ENCODE peak calls at places on chromosomes 13 and 19, in five cellular contexts. One of them, this sample, is unnamed.
A peak's percentile ranks its signal among the peaks of the same experiment; 100 is the strongest.

GRCh38 chr19:18014197-18014596 is 6.2 kb downstream of the ARRDC2 start:
- DNase-seq in fibroblast of the aortic adventitia: no peak
- DNase-seq in PC-9: no peak
- DNase-seq in Panc1: no peak
- DNase-seq in mammary epithelial cell: no peak
- DNase-seq in this sample: no peak

GRCh38 chr13:41590122-41590521 is 132.8 kb downstream of the RGCC start:
- DNase-seq in mammary epithelial cell: no peak
- DNase-seq in PC-9: no peak
- DNase-seq in Panc1: no peak
- DNase-seq in fibroblast of the aortic adventitia: no peak
- DNase-seq in this sample: peak; percentile 62

GRCh38 chr19:8697671-8698432 is 743 bp downstream of the ACTL9 start:
- DNase-seq in fibroblast of the aortic adventitia: no peak
- DNase-seq in Panc1: no peak
- DNase-seq in PC-9: no peak
- DNase-seq in mammary epithelial cell: no peak
- DNase-seq in this sample: no peak

GRCh38 chr19:34386645-34387445 is 17.4 kb upstream of the PDCD2L start:
- DNase-seq in fibroblast of the aortic adventitia: no peak
- DNase-seq in PC-9: no peak
- DNase-seq in Panc1: no peak
- DNase-seq in mammary epithelial cell: no peak
- DNase-seq in this sample: no peak

GRCh38 chr19:29967623-29968022 is 25.6 kb downstream of the URI1 start:
- DNase-seq in fibroblast of the aortic adventitia: peak; percentile 53
- DNase-seq in PC-9: no peak
- DNase-seq in mammary epithelial cell: no peak
- DNase-seq in Panc1: no peak
- DNase-seq in this sample: peak; percentile 78

GRCh38 chr19:19305066-19305465 is 15.2 kb downstream of the SUGP1 start:
- DNase-seq in fibroblast of the aortic adventitia: no peak
- DNase-seq in PC-9: no peak
- DNase-seq in Panc1: no peak
- DNase-seq in mammary epithelial cell: no peak
- DNase-seq in this sample: no peak

GRCh38 chr13:37386276-37386675 is 212.3 kb downstream of the POSTN start:
- DNase-seq in mammary epithelial cell: no peak
- DNase-seq in PC-9: no peak
- DNase-seq in Panc1: no peak
- DNase-seq in fibroblast of the aortic adventitia: peak; percentile 59
- DNase-seq in this sample: no peak

GRCh38 chr19:4144666-4145261 is 8.7 kb upstream of the CREB3L3 start:
- DNase-seq in mammary epithelial cell: no peak
- DNase-seq in PC-9: peak; percentile 67
- DNase-seq in Panc1: no peak
- DNase-seq in fibroblast of the aortic adventitia: peak; percentile 88
- DNase-seq in this sample: peak; percentile 50

GRCh38 chr13:40597735-40598365 is 68.6 kb downstream of the FOXO1 start:
- DNase-seq in PC-9: peak; percentile 51
- DNase-seq in mammary epithelial cell: peak; percentile 44
- DNase-seq in Panc1: no peak
- DNase-seq in fibroblast of the aortic adventitia: no peak
- DNase-seq in this sample: no peak

GRCh38 chr19:47760632-47760999 is 15.3 kb downstream of the NOP53 start:
- DNase-seq in mammary epithelial cell: no peak
- DNase-seq in PC-9: no peak
- DNase-seq in Panc1: no peak
- DNase-seq in fibroblast of the aortic adventitia: no peak
- DNase-seq in this sample: no peak

GRCh38 chr13:98019186-98019585 is 65.7 kb downstream of the IPO5 start:
- DNase-seq in fibroblast of the aortic adventitia: no peak
- DNase-seq in mammary epithelial cell: no peak
- DNase-seq in PC-9: no peak
- DNase-seq in Panc1: no peak
- DNase-seq in this sample: no peak

GRCh38 chr13:49348748-49349147 is 95.1 kb downstream of the CAB39L start:
- DNase-seq in PC-9: no peak
- DNase-seq in Panc1: no peak
- DNase-seq in fibroblast of the aortic adventitia: no peak
- DNase-seq in mammary epithelial cell: no peak
- DNase-seq in this sample: no peak

GRCh38 chr19:18481505-18482222 is 40.2 kb downstream of the ELL start:
- DNase-seq in fibroblast of the aortic adventitia: no peak
- DNase-seq in Panc1: no peak
- DNase-seq in mammary epithelial cell: no peak
- DNase-seq in PC-9: no peak
- DNase-seq in this sample: no peak

GRCh38 chr19:51022526-51022925 is 3.0 kb upstream of the KLK10 start:
- DNase-seq in PC-9: no peak
- DNase-seq in mammary epithelial cell: no peak
- DNase-seq in fibroblast of the aortic adventitia: no peak
- DNase-seq in Panc1: no peak
- DNase-seq in this sample: no peak

GRCh38 chr19:51018745-51019543 is 565 bp downstream of the KLK10 start:
- DNase-seq in Panc1: no peak
- DNase-seq in PC-9: peak; percentile 79
- DNase-seq in mammary epithelial cell: peak; percentile 70
- DNase-seq in fibroblast of the aortic adventitia: no peak
- DNase-seq in this sample: no peak

GRCh38 chr19:51023946-51024345 is 2.5 kb downstream of the KLK11 start:
- DNase-seq in PC-9: peak; percentile 9
- DNase-seq in mammary epithelial cell: no peak
- DNase-seq in Panc1: no peak
- DNase-seq in fibroblast of the aortic adventitia: no peak
- DNase-seq in this sample: no peak

GRCh38 chr19:51019544-51019925 is at the start of gene KLK10:
- DNase-seq in mammary epithelial cell: no peak
- DNase-seq in fibroblast of the aortic adventitia: no peak
- DNase-seq in PC-9: no peak
- DNase-seq in Panc1: no peak
- DNase-seq in this sample: no peak

DNA sequence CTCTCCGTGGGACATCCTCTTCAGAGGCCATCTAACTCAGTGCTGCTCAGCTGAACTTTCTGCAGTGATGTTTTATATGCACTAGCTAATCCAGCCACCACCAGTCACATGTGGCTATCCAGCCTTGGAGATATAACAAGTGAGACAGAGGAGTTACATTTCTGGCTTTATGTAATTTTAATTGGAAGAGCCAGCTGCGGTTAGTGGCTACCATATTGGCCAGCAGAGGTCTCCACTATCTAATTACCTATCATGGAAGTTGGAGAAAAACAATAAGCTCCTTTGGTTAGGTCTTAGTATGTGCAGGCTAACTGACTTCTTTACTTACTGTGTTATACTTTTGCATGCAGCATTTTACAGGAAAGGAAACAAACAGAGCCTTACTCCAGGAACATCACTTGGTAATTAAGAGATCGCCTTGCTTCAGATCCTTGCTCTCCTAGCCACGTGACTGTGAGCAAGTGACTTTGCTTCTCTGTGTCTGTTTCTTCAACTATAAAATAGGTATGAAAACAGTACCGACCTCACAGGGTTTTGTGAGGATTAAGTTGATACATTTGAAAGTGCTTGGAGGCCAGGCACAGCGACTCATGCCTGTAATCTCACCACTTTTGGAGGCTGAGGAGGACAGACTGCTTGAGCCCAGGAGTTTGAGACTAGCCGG is 1.6 kb upstream of the KLK10 start:
- DNase-seq in fibroblast of the aortic adventitia: peak; percentile 63
- DNase-seq in mammary epithelial cell: peak; percentile 76
- DNase-seq in PC-9: peak; percentile 70
- DNase-seq in Panc1: peak; percentile 35
- DNase-seq in this sample: peak; percentile 60
- TF ChIP-seq CTCF in fibroblast of the aortic adventitia: peak; percentile 66
- TF ChIP-seq CTCF in mammary epithelial cell: peak; percentile 71
- TF ChIP-seq CTCF in PC-9: peak; percentile 85
- TF ChIP-seq CTCF in Panc1: peak; percentile 81
- TF ChIP-seq CTCF in this sample: peak; percentile 64

GRCh38 chr19:13505761-13506549 is at the start of gene CACNA1A:
- DNase-seq in fibroblast of the aortic adventitia: peak; percentile 6
- DNase-seq in mammary epithelial cell: no peak
- DNase-seq in Panc1: no peak
- DNase-seq in PC-9: no peak
- DNase-seq in this sample: no peak
- H3K4me3 ChIP-seq in fibroblast of the aortic adventitia: peak within 1 kb of the TSS; percentile 62
- H3K4me3 ChIP-seq in mammary epithelial cell: peak within 1 kb of the TSS; percentile 20
- H3K4me3 ChIP-seq in Panc1: no peak within 1 kb of the TSS
- H3K4me3 ChIP-seq in PC-9: no peak within 1 kb of the TSS
- H3K4me3 ChIP-seq in this sample: peak within 1 kb of the TSS; percentile 9

GRCh38 chr19:38441660-38442348 is 8.3 kb downstream of the RYR1 start:
- DNase-seq in fibroblast of the aortic adventitia: peak; percentile 6
- DNase-seq in PC-9: no peak
- DNase-seq in mammary epithelial cell: no peak
- DNase-seq in Panc1: no peak
- DNase-seq in this sample: peak; percentile 6
- TF ChIP-seq CTCF in fibroblast of the aortic adventitia: no peak
- TF ChIP-seq CTCF in PC-9: no peak
- TF ChIP-seq CTCF in mammary epithelial cell: no peak
- TF ChIP-seq CTCF in Panc1: no peak
- TF ChIP-seq CTCF in this sample: no peak

DNA sequence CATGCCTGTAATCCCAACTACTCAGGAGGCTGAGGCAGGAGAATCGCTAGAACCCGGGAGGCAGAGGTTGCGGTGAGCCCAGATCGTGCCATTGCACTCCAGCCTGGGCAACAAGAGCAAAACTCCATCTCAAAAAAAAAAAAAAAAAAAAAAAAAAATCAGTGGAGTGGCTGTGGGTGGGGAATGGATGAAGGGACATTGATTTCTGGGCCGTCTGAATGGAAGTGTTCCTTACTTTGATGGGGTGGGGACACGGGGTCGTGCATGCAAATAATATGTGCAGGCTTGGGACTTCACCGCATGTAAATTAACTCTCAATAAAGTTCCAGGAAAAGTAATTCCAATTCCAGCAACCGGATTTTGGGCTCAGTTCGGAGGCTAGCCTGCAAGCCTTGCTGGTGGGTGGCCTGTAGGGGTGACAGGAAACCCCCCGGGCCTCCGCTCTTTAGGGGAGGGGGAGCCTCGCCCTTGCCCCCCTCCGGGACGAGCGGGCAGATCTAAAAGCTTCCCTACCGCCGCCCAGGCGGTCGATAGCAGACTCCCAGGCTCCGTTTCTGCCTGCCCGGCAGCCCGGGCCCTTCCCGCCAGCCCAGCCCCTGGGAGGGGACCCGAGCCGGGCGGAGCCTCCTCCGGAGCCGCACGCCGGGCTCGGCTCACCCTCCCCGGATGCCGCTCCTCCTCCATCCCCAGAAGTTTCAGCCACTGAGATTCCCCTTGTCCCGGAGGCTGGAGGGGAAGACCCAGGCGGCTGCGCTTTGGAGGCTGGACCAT is 48.0 kb upstream of the ADGRE5 start:
- DNase-seq in PC-9: peak; percentile 60
- DNase-seq in fibroblast of the aortic adventitia: peak; percentile 18
- DNase-seq in mammary epithelial cell: no peak
- DNase-seq in Panc1: no peak
- DNase-seq in this sample: peak; percentile 30
- H3K4me3 ChIP-seq in PC-9: peak overlapping the region; percentile 61
- H3K4me3 ChIP-seq in fibroblast of the aortic adventitia: peak overlapping the region; percentile 31
- H3K4me3 ChIP-seq in mammary epithelial cell: peak overlapping the region; percentile 4
- H3K4me3 ChIP-seq in Panc1: peak overlapping the region; percentile 59
- H3K4me3 ChIP-seq in this sample: peak overlapping the region; percentile 38

DNA sequence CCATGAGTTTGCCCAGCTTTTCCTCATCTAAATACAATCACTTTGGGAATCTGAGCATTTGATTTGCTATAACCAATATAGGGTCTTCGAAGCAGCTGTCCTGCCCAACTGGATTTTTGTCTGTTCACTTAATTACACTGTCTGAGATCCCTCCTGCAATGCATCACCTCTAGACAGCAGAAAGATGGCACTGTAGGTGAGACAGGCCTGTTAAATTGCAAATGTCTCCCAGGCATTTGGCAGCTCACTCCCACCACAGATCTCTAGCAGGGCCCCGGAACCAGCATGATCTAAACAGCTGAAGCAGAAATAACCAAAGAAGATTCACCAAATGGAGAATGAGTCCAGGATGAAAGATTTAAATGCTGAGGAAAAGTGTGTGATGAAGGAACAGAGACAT is 41.9 kb upstream of the SERPINE3 start:
- DNase-seq in Panc1: no peak
- DNase-seq in fibroblast of the aortic adventitia: no peak
- DNase-seq in PC-9: no peak
- DNase-seq in mammary epithelial cell: no peak
- DNase-seq in this sample: no peak
- TF ChIP-seq CTCF in Panc1: no peak
- TF ChIP-seq CTCF in fibroblast of the aortic adventitia: no peak
- TF ChIP-seq CTCF in PC-9: no peak
- TF ChIP-seq CTCF in mammary epithelial cell: no peak
- TF ChIP-seq CTCF in this sample: no peak

GRCh38 chr19:40567750-40568494 is 8.8 kb upstream of the SHKBP1 start:
- DNase-seq in PC-9: no peak
- DNase-seq in mammary epithelial cell: no peak
- DNase-seq in Panc1: no peak
- DNase-seq in fibroblast of the aortic adventitia: no peak
- DNase-seq in this sample: no peak
- H3K4me3 ChIP-seq in PC-9: no peak overlapping the region
- H3K4me3 ChIP-seq in mammary epithelial cell: peak overlapping the region; percentile 45
- H3K4me3 ChIP-seq in Panc1: peak overlapping the region; percentile 31
- H3K4me3 ChIP-seq in fibroblast of the aortic adventitia: peak overlapping the region; percentile 47
- H3K4me3 ChIP-seq in this sample: peak overlapping the region; percentile 48

DNA sequence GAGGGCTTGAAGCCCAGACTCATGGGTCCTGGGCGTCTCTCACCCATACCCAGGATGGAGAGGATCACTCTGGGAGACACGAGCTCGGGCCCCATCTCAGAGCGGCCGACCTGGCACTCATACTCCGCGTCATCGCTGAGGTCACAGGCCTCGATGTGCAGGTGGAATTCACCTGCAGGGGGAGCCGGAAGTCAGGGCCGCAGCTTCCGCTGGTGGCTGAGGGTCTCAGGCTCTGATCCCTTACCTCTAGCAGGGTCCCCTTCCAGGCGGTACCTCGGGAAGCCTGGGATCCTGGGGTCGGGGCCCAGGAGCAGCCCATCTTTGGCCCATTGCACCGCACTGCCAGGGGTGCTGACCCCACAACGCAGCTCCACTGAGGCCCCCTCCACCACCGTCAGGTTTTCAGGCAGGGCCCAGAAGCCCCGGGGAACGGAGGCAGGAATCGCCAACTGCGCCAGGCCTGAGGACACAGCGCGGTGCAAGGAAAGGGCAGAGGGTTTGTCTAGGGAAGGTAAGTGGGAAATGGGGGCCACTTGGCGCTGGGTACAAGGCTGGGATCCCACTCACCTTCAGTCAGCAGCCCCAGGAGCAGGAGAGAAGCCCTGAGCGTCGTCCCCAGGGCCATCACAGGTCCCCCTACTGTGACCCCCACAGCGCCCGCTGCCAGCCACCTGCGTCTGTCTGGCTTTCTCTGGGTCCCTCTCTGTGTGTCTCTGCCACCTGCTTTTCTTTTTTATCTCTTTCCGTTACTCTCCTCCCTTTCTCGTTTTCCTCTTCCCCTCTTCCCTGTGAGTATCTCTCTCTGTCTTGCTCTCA is 883 bp downstream of the NPHS1 start:
- DNase-seq in mammary epithelial cell: no peak
- DNase-seq in Panc1: no peak
- DNase-seq in fibroblast of the aortic adventitia: no peak
- DNase-seq in PC-9: no peak
- DNase-seq in this sample: no peak
- TF ChIP-seq CTCF in mammary epithelial cell: no peak
- TF ChIP-seq CTCF in Panc1: peak; percentile 78
- TF ChIP-seq CTCF in fibroblast of the aortic adventitia: no peak
- TF ChIP-seq CTCF in PC-9: no peak
- TF ChIP-seq CTCF in this sample: no peak